ENCODE peak calls at places on chromosomes 5 and 9, in seven cellular contexts. E is activated CD4-positive, alpha-beta memory T cell treated with anti-CD3 and anti-CD28 coated beads, Interleukin-2, amount 10 ng/mL, durations not matched to agents 7 days and 5 days; U is activated effector memory CD4-positive, alpha-beta T cell treated with Interleukin-2 at 50 U/mL for 16 hours; J is activated naive CD8-positive, alpha-beta T cell treated with anti-CD3 and anti-CD28 coated beads for 36 hours; N is activated CD8-positive, alpha-beta memory T cell treated with anti-CD3 and anti-CD28 coated beads for 48 hours; T is neural crest cell; M is fibroblast of pulmonary artery. P is an unnamed sample.

GRCh38 chr5:17365756-17366155 is 132.3 kb upstream of the TAF11L2 start:
- DNase-seq in E (no peak), U (no peak), J (no peak), N (no peak), T (no peak), M (no peak), P (no peak)

GRCh38 chr5:157387683-157388093 is 72.3 kb upstream of the NIPAL4 start:
- DNase-seq in E (no peak), U (no peak), J (no peak), N (no peak), T (no peak), M (peak), P (no peak)

GRCh38 chr9:91126761-91127420 is 234.8 kb downstream of the AUH start:
- DNase-seq in E (no peak), U (no peak), J (no peak), N (no peak), T (no peak), M (peak), P (no peak)

GRCh38 chr9:91659529-91660294 is 236.1 kb upstream of the NFIL3 start:
- DNase-seq in E (no peak), U (no peak), J (no peak), N (no peak), T (peak), M (peak), P (no peak)

GRCh38 chr9:35516481-35516880 is 26.6 kb downstream of the RUSC2 start:
- DNase-seq in E (no peak), U (no peak), J (no peak), N (no peak), T (no peak), M (peak), P (no peak)

GRCh38 chr5:33470544-33470943 is 29.8 kb downstream of the TARS1 start:
- DNase-seq in E (no peak), U (no peak), J (no peak), N (no peak), T (no peak), M (peak), P (peak)

GRCh38 chr5:75623846-75624245 is 12.6 kb downstream of the ANKDD1B start:
- DNase-seq in E (no peak), U (no peak), J (no peak), N (no peak), T (no peak), M (no peak), P (no peak)

GRCh38 chr5:100900142-100900795 is 2.8 kb downstream of the ST8SIA4 start:
- DNase-seq in E (no peak), U (no peak), J (peak), N (no peak), T (no peak), M (peak), P (peak)

GRCh38 chr9:105331755-105332154 is 87.3 kb downstream of the SLC44A1 start:
- DNase-seq in E (no peak), U (no peak), J (no peak), N (no peak), T (no peak), M (no peak), P (no peak)

GRCh38 chr9:96859461-96860198 is 5.3 kb upstream of the ZNF782 start:
- DNase-seq in E (no peak), U (no peak), J (no peak), N (no peak), T (no peak), M (peak), P (peak)

GRCh38 chr5:64295100-64295499 is 129.5 kb downstream of the RNF180 start:
- DNase-seq in E (no peak), U (no peak), J (no peak), N (no peak), T (no peak), M (no peak), P (no peak)

P was measured in D341Med.